ENCODE peak calls at places on chromosomes 2 and 18, in nine cellular contexts. One of them, this sample, is unnamed.

GRCh38 chr2:157367704-157368103 is 42.1 kb upstream of the ERMN start:
- DNase-seq in T-cell: no peak
- DNase-seq in astrocyte of the cerebellum: no peak
- DNase-seq in left lung: no peak
- DNase-seq in activated T-cell treated with anti-CD3 and anti-CD28 coated beads for 24 hours: no peak
- DNase-seq in stimulated activated CD8-positive, alpha-beta memory T cell treated with anti-CD3 and anti-CD28 coated beads, Interleukin-7, amount 100 ng/mL, for 1 hour: no peak
- DNase-seq in OCI-LY7: no peak
- DNase-seq in amniotic stem cell: no peak
- DNase-seq in effector memory CD8-positive, alpha-beta T cell: no peak
- DNase-seq in this sample: no peak

GRCh38 chr2:196233808-196234501 is 62.6 kb upstream of the STK17B start:
- DNase-seq in T-cell: peak
- DNase-seq in activated T-cell treated with anti-CD3 and anti-CD28 coated beads for 24 hours: no peak
- DNase-seq in amniotic stem cell: no peak
- DNase-seq in astrocyte of the cerebellum: no peak
- DNase-seq in OCI-LY7: peak
- DNase-seq in stimulated activated CD8-positive, alpha-beta memory T cell treated with anti-CD3 and anti-CD28 coated beads, Interleukin-7, amount 100 ng/mL, for 1 hour: no peak
- DNase-seq in left lung: no peak
- DNase-seq in effector memory CD8-positive, alpha-beta T cell: no peak
- DNase-seq in this sample: peak

GRCh38 chr18:76487782-76488181 is 7.3 kb downstream of the ZNF516 start:
- DNase-seq in amniotic stem cell: no peak
- DNase-seq in OCI-LY7: no peak
- DNase-seq in activated T-cell treated with anti-CD3 and anti-CD28 coated beads for 24 hours: no peak
- DNase-seq in left lung: no peak
- DNase-seq in effector memory CD8-positive, alpha-beta T cell: no peak
- DNase-seq in T-cell: no peak
- DNase-seq in astrocyte of the cerebellum: no peak
- DNase-seq in stimulated activated CD8-positive, alpha-beta memory T cell treated with anti-CD3 and anti-CD28 coated beads, Interleukin-7, amount 100 ng/mL, for 1 hour: no peak
- DNase-seq in this sample: no peak

GRCh38 chr2:100247256-100248043 is 74.9 kb downstream of the LONRF2 start:
- DNase-seq in amniotic stem cell: no peak
- DNase-seq in stimulated activated CD8-positive, alpha-beta memory T cell treated with anti-CD3 and anti-CD28 coated beads, Interleukin-7, amount 100 ng/mL, for 1 hour: no peak
- DNase-seq in effector memory CD8-positive, alpha-beta T cell: no peak
- DNase-seq in OCI-LY7: peak
- DNase-seq in T-cell: no peak
- DNase-seq in activated T-cell treated with anti-CD3 and anti-CD28 coated beads for 24 hours: no peak
- DNase-seq in astrocyte of the cerebellum: no peak
- DNase-seq in left lung: no peak
- DNase-seq in this sample: no peak

GRCh38 chr2:118430510-118431187 is 342.4 kb downstream of the INSIG2 start:
- DNase-seq in effector memory CD8-positive, alpha-beta T cell: no peak
- DNase-seq in left lung: no peak
- DNase-seq in amniotic stem cell: no peak
- DNase-seq in activated T-cell treated with anti-CD3 and anti-CD28 coated beads for 24 hours: no peak
- DNase-seq in astrocyte of the cerebellum: no peak
- DNase-seq in OCI-LY7: no peak
- DNase-seq in stimulated activated CD8-positive, alpha-beta memory T cell treated with anti-CD3 and anti-CD28 coated beads, Interleukin-7, amount 100 ng/mL, for 1 hour: no peak
- DNase-seq in T-cell: no peak
- DNase-seq in this sample: no peak

GRCh38 chr2:3519255-3520190 is at the start of gene ADI1:
- DNase-seq in activated T-cell treated with anti-CD3 and anti-CD28 coated beads for 24 hours: peak
- DNase-seq in effector memory CD8-positive, alpha-beta T cell: peak
- DNase-seq in T-cell: peak
- DNase-seq in astrocyte of the cerebellum: peak
- DNase-seq in stimulated activated CD8-positive, alpha-beta memory T cell treated with anti-CD3 and anti-CD28 coated beads, Interleukin-7, amount 100 ng/mL, for 1 hour: peak
- DNase-seq in amniotic stem cell: peak
- DNase-seq in OCI-LY7: peak
- DNase-seq in left lung: peak
- DNase-seq in this sample: peak

GRCh38 chr2:84678214-84678613 is 161.9 kb downstream of the DNAH6 start:
- DNase-seq in T-cell: no peak
- DNase-seq in left lung: no peak
- DNase-seq in astrocyte of the cerebellum: no peak
- DNase-seq in activated T-cell treated with anti-CD3 and anti-CD28 coated beads for 24 hours: no peak
- DNase-seq in stimulated activated CD8-positive, alpha-beta memory T cell treated with anti-CD3 and anti-CD28 coated beads, Interleukin-7, amount 100 ng/mL, for 1 hour: no peak
- DNase-seq in amniotic stem cell: no peak
- DNase-seq in effector memory CD8-positive, alpha-beta T cell: no peak
- DNase-seq in OCI-LY7: no peak
- DNase-seq in this sample: no peak

GRCh38 chr2:239920616-239921365 is 104.4 kb downstream of the NDUFA10 start:
- DNase-seq in OCI-LY7: no peak
- DNase-seq in astrocyte of the cerebellum: no peak
- DNase-seq in activated T-cell treated with anti-CD3 and anti-CD28 coated beads for 24 hours: no peak
- DNase-seq in stimulated activated CD8-positive, alpha-beta memory T cell treated with anti-CD3 and anti-CD28 coated beads, Interleukin-7, amount 100 ng/mL, for 1 hour: no peak
- DNase-seq in effector memory CD8-positive, alpha-beta T cell: no peak
- DNase-seq in left lung: no peak
- DNase-seq in T-cell: no peak
- DNase-seq in amniotic stem cell: no peak
- DNase-seq in this sample: no peak

GRCh38 chr2:20429528-20429927 is 17.3 kb upstream of the RHOB start:
- DNase-seq in left lung: no peak
- DNase-seq in astrocyte of the cerebellum: no peak
- DNase-seq in effector memory CD8-positive, alpha-beta T cell: no peak
- DNase-seq in stimulated activated CD8-positive, alpha-beta memory T cell treated with anti-CD3 and anti-CD28 coated beads, Interleukin-7, amount 100 ng/mL, for 1 hour: no peak
- DNase-seq in OCI-LY7: peak
- DNase-seq in T-cell: no peak
- DNase-seq in activated T-cell treated with anti-CD3 and anti-CD28 coated beads for 24 hours: no peak
- DNase-seq in amniotic stem cell: no peak
- DNase-seq in this sample: no peak

GRCh38 chr2:18171191-18172139 is 293.0 kb downstream of the KCNS3 start:
- DNase-seq in T-cell: no peak
- DNase-seq in OCI-LY7: no peak
- DNase-seq in effector memory CD8-positive, alpha-beta T cell: no peak
- DNase-seq in stimulated activated CD8-positive, alpha-beta memory T cell treated with anti-CD3 and anti-CD28 coated beads, Interleukin-7, amount 100 ng/mL, for 1 hour: no peak
- DNase-seq in astrocyte of the cerebellum: peak
- DNase-seq in left lung: no peak
- DNase-seq in amniotic stem cell: peak
- DNase-seq in activated T-cell treated with anti-CD3 and anti-CD28 coated beads for 24 hours: no peak
- DNase-seq in this sample: no peak

GRCh38 chr18:61435064-61435652 is 101.9 kb downstream of the CDH20 start:
- DNase-seq in effector memory CD8-positive, alpha-beta T cell: no peak
- DNase-seq in activated T-cell treated with anti-CD3 and anti-CD28 coated beads for 24 hours: no peak
- DNase-seq in amniotic stem cell: no peak
- DNase-seq in astrocyte of the cerebellum: no peak
- DNase-seq in stimulated activated CD8-positive, alpha-beta memory T cell treated with anti-CD3 and anti-CD28 coated beads, Interleukin-7, amount 100 ng/mL, for 1 hour: no peak
- DNase-seq in T-cell: no peak
- DNase-seq in OCI-LY7: peak
- DNase-seq in left lung: no peak
- DNase-seq in this sample: peak

This sample was measured in CD4-positive, CD25-positive, alpha-beta regulatory T cell.